ENCODE peak calls at places on chromosome 6, in four cellular contexts. K is neural progenitor cell, U is upper lobe of left lung, E is psoas muscle. Y is an unnamed sample.

GRCh38 chr6:69841862-69842261 is 24.5 kb upstream of the COL19A1 start:
- DNase-seq in K (no peak), U (no peak), E (no peak), Y (no peak)

GRCh38 chr6:99348823-99349619 is 453 bp downstream of the FAXC start:
- DNase-seq in K (no peak), U (no peak), E (no peak), Y (peak)

GRCh38 chr6:150752409-150752808 is 113.1 kb upstream of the MTHFD1L start:
- DNase-seq in K (no peak), U (no peak), E (no peak), Y (no peak)

GRCh38 chr6:8859501-8859900 is 424.2 kb upstream of the SLC35B3 start:
- DNase-seq in K (no peak), U (no peak), E (no peak), Y (no peak)

GRCh38 chr6:132814716-132815570 is 574 bp downstream of the RPS12 start:
- DNase-seq in K (no peak), U (no peak), E (no peak), Y (no peak)

GRCh38 chr6:135002229-135002844 is 52.3 kb downstream of the HBS1L start:
- DNase-seq in K (peak), U (no peak), E (no peak), Y (no peak)

GRCh38 chr6:89965441-89966249 is 71.4 kb downstream of the GJA10 start:
- DNase-seq in K (no peak), U (no peak), E (no peak), Y (no peak)

GRCh38 chr6:8023638-8024037 is 40.6 kb downstream of the BLOC1S5 start:
- DNase-seq in K (no peak), U (no peak), E (no peak), Y (no peak)

GRCh38 chr6:79461205-79461604 is 76.0 kb downstream of the LCA5 start:
- DNase-seq in K (no peak), U (no peak), E (no peak), Y (no peak)

GRCh38 chr6:130643361-130643760 is 183.8 kb upstream of the SMLR1 start:
- DNase-seq in K (no peak), U (no peak), E (no peak), Y (no peak)

GRCh38 chr6:164570791-164571190 is 738.6 kb downstream of the C6orf118 start:
- DNase-seq in K (no peak), U (no peak), E (no peak), Y (no peak)

GRCh38 chr6:162580619-162581018 is 146.9 kb downstream of the PRKN start:
- DNase-seq in K (peak), U (no peak), E (no peak), Y (no peak)

GRCh38 chr6:5492356-5492755 is 231.0 kb downstream of the FARS2 start:
- DNase-seq in K (no peak), U (no peak), E (no peak), Y (no peak)

GRCh38 chr6:33620584-33621395 is at the start of gene ITPR3:
- DNase-seq in K (peak), U (peak), E (peak), Y (peak)

GRCh38 chr6:70210462-70210861 is 92.4 kb downstream of the COL9A1 start:
- DNase-seq in K (no peak), U (no peak), E (no peak), Y (no peak)

GRCh38 chr6:30463651-30464618 is 25.4 kb upstream of the HLA-E start:
- DNase-seq in K (no peak), U (peak), E (peak), Y (no peak)

GRCh38 chr6:88910922-88911778 is 52.3 kb downstream of the RNGTT start:
- DNase-seq in K (no peak), U (no peak), E (no peak), Y (no peak)

GRCh38 chr6:15430947-15431405 is 185.1 kb downstream of the JARID2 start:
- DNase-seq in K (no peak), U (no peak), E (no peak), Y (peak)

GRCh38 chr6:5656226-5656625 is 350.5 kb downstream of the NRN1 start:
- DNase-seq in K (no peak), U (peak), E (no peak), Y (no peak)

GRCh38 chr6:6486595-6486994 is 101.9 kb upstream of the LY86 start:
- DNase-seq in K (no peak), U (no peak), E (no peak), Y (no peak)

GRCh38 chr6:43965628-43966373 is 161.5 kb downstream of the MRPL14 start:
- DNase-seq in K (no peak), U (no peak), E (no peak), Y (no peak)

GRCh38 chr6:9527679-9528286 is 887.1 kb downstream of the TFAP2A start:
- DNase-seq in K (no peak), U (no peak), E (no peak), Y (no peak)

GRCh38 chr6:49556429-49556837 is 6.0 kb downstream of the C6orf141 start:
- DNase-seq in K (no peak), U (peak), E (no peak), Y (peak)

GRCh38 chr6:35311390-35312075 is 13.9 kb downstream of the DEF6 start:
- DNase-seq in K (no peak), U (peak), E (no peak), Y (peak)

GRCh38 chr6:53811082-53811481 is 16.3 kb downstream of the LRRC1 start:
- DNase-seq in K (no peak), U (peak), E (no peak), Y (peak)

GRCh38 chr6:30450908-30451818 is 38.1 kb upstream of the HLA-E start:
- DNase-seq in K (peak), U (peak), E (peak), Y (peak)

GRCh38 chr6:63427951-63428350 is 108.2 kb upstream of the LGSN start:
- DNase-seq in K (no peak), U (no peak), E (no peak), Y (no peak)

GRCh38 chr6:31744422-31744821 is 4.6 kb downstream of the MSH5 start:
- DNase-seq in K (no peak), U (no peak), E (no peak), Y (no peak)

GRCh38 chr6:118770112-118770788 is 118.9 kb upstream of the CEP85L start:
- DNase-seq in K (no peak), U (no peak), E (no peak), Y (no peak)

GRCh38 chr6:41122373-41122772 is 31.8 kb downstream of the TREML1 start:
- DNase-seq in K (no peak), U (peak), E (no peak), Y (no peak)

GRCh38 chr6:125995972-125996580 is 9.7 kb downstream of the TRMT11 start:
- DNase-seq in K (peak), U (peak), E (peak), Y (peak)

GRCh38 chr6:22149501-22150490 is 147.0 kb downstream of the PRL start:
- DNase-seq in K (peak), U (no peak), E (no peak), Y (no peak)

GRCh38 chr6:73418081-73418741 is 23.6 kb downstream of the DDX43 start:
- DNase-seq in K (no peak), U (no peak), E (no peak), Y (no peak)

GRCh38 chr6:117449549-117450439 is 24.1 kb upstream of the ROS1 start:
- DNase-seq in K (peak), U (peak), E (no peak), Y (peak)

GRCh38 chr6:26432622-26433021 is 7.7 kb upstream of the BTN3A3 start:
- DNase-seq in K (no peak), U (no peak), E (no peak), Y (no peak)

GRCh38 chr6:107488174-107488874 is 1.6 kb upstream of the SOBP start:
- DNase-seq in K (peak), U (no peak), E (no peak), Y (no peak)
- H3K27ac ChIP-seq in K (no peak), U (no peak), E (peak), Y (no peak)

DNA sequence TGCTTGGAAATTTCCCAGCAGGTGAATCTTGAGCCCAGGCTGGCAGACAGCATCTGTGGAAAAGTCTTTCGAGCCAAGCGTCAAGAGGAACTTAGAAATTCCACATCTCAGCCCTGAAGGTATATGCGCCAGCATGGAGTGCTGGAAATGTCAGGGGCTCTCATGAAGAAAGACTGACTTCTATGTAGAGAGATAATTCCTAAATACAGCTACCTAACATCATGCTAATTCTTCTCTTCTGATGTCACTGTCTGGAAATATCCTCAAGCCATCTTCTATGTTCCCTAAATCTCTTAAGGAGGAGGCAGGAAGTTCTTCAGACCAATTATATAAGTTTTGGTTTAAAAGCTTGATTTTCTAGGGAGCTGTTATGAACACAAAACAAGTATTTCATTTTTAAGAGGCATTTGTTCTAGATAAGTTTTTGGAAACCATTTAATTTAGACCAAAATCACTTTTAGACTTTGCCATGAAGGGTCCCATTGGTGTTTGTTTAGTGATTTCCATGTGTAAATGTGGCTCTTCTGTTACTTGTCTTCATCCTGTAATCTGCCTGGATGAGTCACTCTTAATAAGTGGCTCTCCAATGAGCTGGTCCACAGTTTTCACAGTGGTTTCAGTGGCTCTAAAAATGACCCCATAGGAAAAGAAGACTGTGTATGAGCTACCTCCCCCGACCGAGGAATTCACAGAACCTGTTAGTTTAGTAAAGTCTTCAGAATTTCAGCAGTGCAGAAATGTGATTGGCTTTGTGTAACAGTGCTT is 492.2 kb upstream of the MARCKS start:
- DNase-seq in K (no peak), U (no peak), E (no peak), Y (no peak)
- H3K27ac ChIP-seq in K (no peak), U (no peak), E (no peak), Y (no peak)

GRCh38 chr6:105138141-105138540 is 41.7 kb downstream of the POPDC3 start:
- DNase-seq in K (no peak), U (no peak), E (no peak), Y (no peak)

GRCh38 chr6:105136433-105137350 is 43.1 kb downstream of the POPDC3 start:
- DNase-seq in K (peak), U (peak), E (peak), Y (peak)

GRCh38 chr6:105137388-105137787 is 42.4 kb downstream of the POPDC3 start:
- DNase-seq in K (peak), U (no peak), E (peak), Y (peak)

GRCh38 chr6:105135056-105135455 is 44.8 kb downstream of the POPDC3 start:
- DNase-seq in K (peak), U (no peak), E (no peak), Y (peak)

DNA sequence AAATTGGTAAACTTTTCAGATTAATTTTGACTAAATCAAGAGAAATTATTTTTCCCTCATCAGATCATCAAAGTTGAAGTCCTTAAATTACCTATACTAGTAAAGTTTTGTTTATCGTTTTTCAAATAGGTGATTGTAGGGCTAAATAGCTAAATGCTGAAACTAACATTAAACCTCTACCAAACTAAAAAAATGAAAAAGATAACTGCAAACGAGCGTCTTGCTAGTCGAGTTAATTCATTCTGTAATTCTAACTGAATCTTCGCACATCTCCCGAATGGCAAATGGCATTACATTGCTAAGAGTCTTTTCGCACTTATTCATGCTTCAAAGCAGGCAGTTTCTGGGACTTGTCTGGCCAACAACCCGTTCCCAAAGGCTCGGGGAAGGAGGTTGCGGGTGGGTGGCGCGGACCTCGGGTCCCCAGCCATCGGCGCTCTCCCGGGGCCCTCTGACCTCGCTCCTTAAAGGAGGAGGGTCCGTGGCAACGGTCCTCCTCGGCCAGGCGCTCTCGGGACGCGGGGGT is 43.8 kb downstream of the POPDC3 start:
- DNase-seq in K (no peak), U (no peak), E (no peak), Y (no peak)
- H3K27ac ChIP-seq in K (no peak), U (peak), E (peak), Y (no peak)

GRCh38 chr6:139027620-139028182 is 844 bp upstream of the ABRACL start:
- DNase-seq in K (peak), U (peak), E (no peak), Y (peak)
- H3K27ac ChIP-seq in K (no peak), U (peak), E (no peak), Y (peak)

GRCh38 chr6:105178110-105178509 is 1.7 kb downstream of the POPDC3 start:
- DNase-seq in K (no peak), U (no peak), E (no peak), Y (no peak)
- H3K27ac ChIP-seq in K (no peak), U (no peak), E (peak), Y (no peak)

DNA sequence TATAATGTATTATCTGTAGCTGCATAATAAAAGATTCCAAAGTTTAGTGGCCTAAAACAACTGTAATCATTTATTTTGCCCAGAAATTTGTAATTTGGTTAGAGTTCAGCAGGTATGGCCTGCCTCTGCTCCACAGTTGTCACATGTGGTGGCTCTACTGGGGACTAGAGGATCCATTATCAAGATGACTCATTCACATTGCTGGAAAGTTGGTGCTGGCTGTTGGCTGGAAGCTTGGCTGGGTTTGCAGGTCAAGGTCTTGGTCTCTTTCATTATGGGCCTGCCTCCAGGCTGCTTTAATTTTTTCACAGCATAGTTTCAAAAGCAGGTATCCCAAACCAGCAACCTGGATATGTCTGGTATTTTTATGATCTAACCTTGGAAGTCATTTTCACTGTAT is 17.6 kb downstream of the TRDN start:
- DNase-seq in K (no peak), U (no peak), E (peak), Y (no peak)
- H3K27ac ChIP-seq in K (no peak), U (no peak), E (peak), Y (no peak)

GRCh38 chr6:3343089-3343901 is 84.5 kb downstream of the PSMG4 start:
- DNase-seq in K (no peak), U (no peak), E (no peak), Y (no peak)

GRCh38 chr6:3337521-3338350 is 79.0 kb downstream of the PSMG4 start:
- DNase-seq in K (no peak), U (no peak), E (no peak), Y (peak)

GRCh38 chr6:3340358-3340798 is 81.6 kb downstream of the PSMG4 start:
- DNase-seq in K (no peak), U (no peak), E (peak), Y (no peak)

GRCh38 chr6:3340891-3341290 is 82.1 kb downstream of the PSMG4 start:
- DNase-seq in K (no peak), U (no peak), E (no peak), Y (peak)

DNA sequence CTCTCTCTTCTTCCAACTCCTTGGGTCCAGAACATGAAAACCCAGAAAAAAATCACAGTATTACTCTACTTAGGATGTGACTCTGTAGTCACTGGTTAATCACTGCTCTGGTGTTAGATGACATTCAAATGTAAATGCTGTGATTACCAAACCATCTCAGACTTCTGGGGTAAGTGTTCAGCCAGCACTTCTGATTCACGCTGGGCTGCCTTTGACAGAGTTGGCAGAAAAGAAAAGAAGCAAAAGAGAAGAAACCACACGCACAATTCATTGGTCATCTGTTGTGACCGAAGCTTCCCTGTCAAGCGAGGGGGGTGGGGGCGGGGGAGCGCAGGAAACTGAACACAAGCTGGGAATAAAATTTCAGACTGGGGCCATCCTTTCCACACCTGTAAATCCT is 82.7 kb downstream of the PSMG4 start:
- DNase-seq in K (peak), U (no peak), E (peak), Y (peak)
- H3K27ac ChIP-seq in K (peak), U (no peak), E (peak), Y (peak)

GRCh38 chr6:14119764-14120163 is 2.2 kb downstream of the CD83 start:
- DNase-seq in K (no peak), U (no peak), E (no peak), Y (no peak)
- H3K27ac ChIP-seq in K (no peak), U (no peak), E (no peak), Y (no peak)